ENCODE peak calls at places on chromosomes 1 and 21, in seven cellular contexts. C, V, H, T, Q, M and S are unnamed samples.
A peak's percentile ranks its signal among the peaks of the same experiment; 100 is the strongest.

GRCh38 chr1:44294588-44295007 is 60.5 kb downstream of the ERI3 start:
- DNase-seq in Q (no peak), T (no peak), M (peak; percentile 66), H (peak; percentile 73), V (no peak), C (peak; percentile 76), S (peak; percentile 54)

GRCh38 chr1:109399326-109399957 is 1.7 kb upstream of the SORT1 start:
- DNase-seq in V (peak; percentile 88), Q (peak; percentile 76), M (peak; percentile 65), C (peak; percentile 73), H (no peak), T (peak; percentile 61), S (peak; percentile 88)

GRCh38 chr1:92923664-92924063 is 37.6 kb downstream of the DIPK1A start:
- DNase-seq in C (peak; percentile 69), V (no peak), Q (no peak), H (no peak), M (no peak), T (no peak), S (no peak)

GRCh38 chr1:238336531-238336930 is 445.8 kb upstream of the ZP4 start:
- DNase-seq in H (no peak), Q (no peak), V (peak; percentile 1), C (no peak), M (no peak), T (no peak), S (no peak)

GRCh38 chr1:91555821-91556531 is 55.3 kb downstream of the CDC7 start:
- DNase-seq in V (peak; percentile 58), C (peak; percentile 90), H (no peak), Q (no peak), T (no peak), M (no peak), S (no peak)

GRCh38 chr1:58993403-58993802 is 209.6 kb upstream of the JUN start:
- DNase-seq in M (no peak), H (no peak), Q (no peak), T (no peak), C (no peak), V (no peak), S (no peak)

GRCh38 chr1:90919190-90919719 is 102.6 kb downstream of the ZNF644 start:
- DNase-seq in V (no peak), Q (no peak), C (no peak), H (no peak), M (peak; percentile 3), T (no peak), S (no peak)

GRCh38 chr1:213669964-213670691 is 317.6 kb upstream of the PROX1 start:
- DNase-seq in C (no peak), M (no peak), Q (no peak), T (no peak), V (no peak), H (peak; percentile 96), S (no peak)

GRCh38 chr1:205199090-205199930 is 12.2 kb downstream of the DSTYK start:
- DNase-seq in T (no peak), C (no peak), V (peak; percentile 33), H (no peak), M (no peak), Q (no peak), S (no peak)

GRCh38 chr1:116847688-116848531 is 61.8 kb upstream of the PTGFRN start:
- DNase-seq in M (no peak), V (peak; percentile 17), H (no peak), C (peak; percentile 20), Q (no peak), T (no peak), S (no peak)

DNA sequence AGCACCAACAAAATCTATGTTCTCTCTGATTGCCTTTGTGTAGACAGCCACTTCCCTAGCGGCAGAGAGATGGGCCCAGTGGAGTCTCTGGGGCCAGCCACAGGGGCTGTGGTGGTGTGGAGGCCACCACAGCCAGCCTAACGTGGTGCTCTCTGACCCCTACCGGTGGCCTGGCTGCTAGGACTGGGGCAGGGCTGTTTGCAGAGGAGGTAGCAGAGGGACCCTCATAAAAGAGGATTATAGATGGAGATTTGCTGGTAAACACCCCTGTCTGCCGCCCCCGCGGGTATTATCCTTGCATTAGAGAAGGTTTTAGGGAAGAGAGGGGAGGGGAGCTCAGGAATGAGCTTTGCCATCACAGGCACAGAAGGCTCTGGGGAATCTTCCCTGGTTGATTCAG is 310.3 kb upstream of the VAMP3 start:
- DNase-seq in T (no peak), M (peak; percentile 39), Q (no peak), V (no peak), C (no peak), H (peak; percentile 45), S (no peak)
- H3K4me2 ChIP-seq in T (no peak overlapping the region), M (no peak overlapping the region), Q (no peak overlapping the region), V (no peak overlapping the region), C (no peak overlapping the region), H (no peak overlapping the region), S (no peak overlapping the region)

GRCh38 chr1:170714163-170714562 is 50.2 kb downstream of the PRRX1 start:
- DNase-seq in M (no peak), H (no peak), C (no peak), V (no peak), Q (no peak), T (no peak), S (no peak)
- H3K4me1 ChIP-seq in M (no peaks in the 10 kb centered on the region), H (no peaks in the 10 kb centered on the region), C (peaks cover 13% of the 10 kb centered on the region), V (peaks cover 21% of the 10 kb centered on the region), Q (no peaks in the 10 kb centered on the region), T (no peaks in the 10 kb centered on the region), S (no peaks in the 10 kb centered on the region)

GRCh38 chr21:31900121-31900895 is 27.5 kb downstream of the HUNK start:
- DNase-seq in M (no peak), C (no peak), H (no peak), T (no peak), V (no peak), Q (no peak), S (peak; percentile 31)
- H3K4me2 ChIP-seq in M (no peak overlapping the region), C (no peak overlapping the region), H (no peak overlapping the region), T (no peak overlapping the region), V (no peak overlapping the region), Q (no peak overlapping the region), S (no peak overlapping the region)

GRCh38 chr1:22447581-22448215 is 4.0 kb upstream of the ZBTB40 start:
- DNase-seq in Q (no peak), C (peak; percentile 51), M (no peak), T (no peak), H (no peak), V (peak; percentile 81), S (no peak)

GRCh38 chr1:22440582-22440981 is 11.1 kb upstream of the ZBTB40 start:
- DNase-seq in T (no peak), V (no peak), Q (no peak), H (no peak), C (no peak), M (no peak), S (no peak)

GRCh38 chr1:22442212-22442894 is 9.3 kb upstream of the ZBTB40 start:
- DNase-seq in V (no peak), C (no peak), Q (no peak), H (no peak), M (no peak), T (no peak), S (no peak)

GRCh38 chr1:22443332-22443731 is 8.3 kb upstream of the ZBTB40 start:
- DNase-seq in Q (no peak), V (no peak), C (no peak), H (no peak), T (no peak), M (no peak), S (no peak)

DNA sequence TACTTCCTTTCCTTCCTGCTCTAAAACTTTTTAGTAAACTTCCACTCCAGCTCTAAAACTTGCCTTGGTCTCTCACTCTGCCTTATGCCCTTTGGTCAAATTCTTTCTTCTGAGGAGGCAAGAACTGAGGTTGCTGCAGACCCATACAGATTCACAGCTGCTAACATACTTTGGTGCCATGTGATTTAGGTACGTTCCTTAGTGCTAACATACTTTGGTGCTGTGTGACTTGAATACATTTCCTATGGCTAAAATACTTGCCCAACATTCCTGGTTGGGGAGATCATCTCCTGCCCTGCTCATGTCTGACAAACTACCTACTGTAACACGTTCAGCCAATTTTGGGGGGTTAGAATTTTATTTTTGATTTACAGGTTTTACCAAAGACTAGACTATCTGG is 6.8 kb upstream of the ZBTB40 start:
- DNase-seq in M (no peak), Q (no peak), H (no peak), T (no peak), V (no peak), C (no peak), S (no peak)
- H3K4me1 ChIP-seq in M (no peaks in the 10 kb centered on the region), Q (no peaks in the 10 kb centered on the region), H (peaks cover 3% of the 10 kb centered on the region), T (no peaks in the 10 kb centered on the region), V (peaks cover 14% of the 10 kb centered on the region), C (peaks cover 5% of the 10 kb centered on the region), S (no peaks in the 10 kb centered on the region)

GRCh38 chr1:154441241-154441888 is 36.2 kb downstream of the IL6R start:
- DNase-seq in Q (no peak), T (no peak), M (no peak), H (no peak), V (no peak), C (no peak), S (no peak)

GRCh38 chr1:154436433-154436832 is 31.3 kb downstream of the IL6R start:
- DNase-seq in T (no peak), M (no peak), C (no peak), H (no peak), Q (no peak), V (no peak), S (no peak)

GRCh38 chr1:154442006-154442740 is 37.0 kb downstream of the IL6R start:
- DNase-seq in M (peak; percentile 19), T (no peak), V (peak; percentile 29), H (no peak), Q (no peak), C (no peak), S (peak; percentile 54)

GRCh38 chr1:154443274-154444013 is 38.3 kb downstream of the IL6R start:
- DNase-seq in C (no peak), M (no peak), H (no peak), T (no peak), V (no peak), Q (no peak), S (no peak)

GRCh38 chr1:154440031-154440430 is 34.9 kb downstream of the IL6R start:
- DNase-seq in V (no peak), Q (no peak), C (no peak), T (no peak), H (no peak), M (no peak), S (peak; percentile 35)
- H3K4me2 ChIP-seq in V (no peak overlapping the region), Q (no peak overlapping the region), C (no peak overlapping the region), T (no peak overlapping the region), H (no peak overlapping the region), M (no peak overlapping the region), S (no peak overlapping the region)

GRCh38 chr1:15219280-15220023 is 27.6 kb upstream of the FHAD1 start:
- DNase-seq in M (no peak), V (no peak), H (no peak), Q (no peak), C (no peak), T (no peak), S (no peak)
- H3K4me1 ChIP-seq in M (peaks cover 14% of the 10 kb centered on the region), V (peaks cover 24% of the 10 kb centered on the region), H (no peaks in the 10 kb centered on the region), Q (peaks cover 9% of the 10 kb centered on the region), C (peaks cover 7% of the 10 kb centered on the region), T (peaks cover 30% of the 10 kb centered on the region), S (no peaks in the 10 kb centered on the region)

DNA sequence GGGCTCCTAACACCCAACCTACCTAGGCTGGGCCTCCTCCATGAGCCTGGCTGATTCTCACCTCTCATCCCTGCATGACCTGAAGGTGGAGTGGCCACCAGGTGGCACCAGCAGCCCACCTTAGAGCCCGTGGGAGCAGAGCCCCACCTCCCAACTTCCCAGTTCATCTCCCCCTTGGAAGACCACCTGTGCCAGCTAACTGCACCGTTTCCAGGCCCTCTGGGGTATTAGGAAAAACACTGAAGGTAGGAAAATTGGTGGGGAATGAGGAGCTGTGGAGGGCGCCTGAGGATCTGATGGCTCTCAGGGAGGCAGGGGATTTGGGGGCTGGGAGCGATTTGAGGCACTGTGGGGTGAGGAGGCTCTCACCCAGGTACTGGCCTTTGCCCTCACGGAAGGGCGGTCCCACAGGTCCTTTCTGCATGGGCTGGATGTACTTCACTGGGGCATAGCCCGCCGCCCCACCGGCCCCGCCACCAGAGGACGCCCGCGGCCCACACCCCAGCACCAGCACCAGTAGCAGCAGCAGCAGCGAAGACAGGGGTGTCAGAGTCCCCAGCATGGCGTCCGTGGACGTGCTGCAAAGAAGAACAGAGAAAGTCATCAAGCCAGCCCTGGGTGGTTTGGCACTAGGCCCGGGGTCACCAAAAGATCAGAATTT is 11.1 kb downstream of the ADPRS start:
- DNase-seq in T (peak; percentile 71), Q (peak; percentile 81), H (peak; percentile 89), M (peak; percentile 90), V (peak; percentile 85), C (peak; percentile 70), S (peak; percentile 92)
- H3K4me2 ChIP-seq in T (peak overlapping the region; percentile 69), Q (no peak overlapping the region), H (no peak overlapping the region), M (no peak overlapping the region), V (peak overlapping the region; percentile 46), C (no peak overlapping the region), S (no peak overlapping the region)